ENCODE peak calls at places on chromosomes 6 and 20, in ten cellular contexts. D is IMR-90, X is fibroblast of lung, F is neural progenitor cell, N is psoas muscle, Q is PC-3, O is heart right ventricle, T is MM.1S, R is astrocyte, K is cardiac muscle cell. Y is an unnamed sample. For H3K36me3, the result is how much of the 10 kb centered on the place peaks cover.

GRCh38 chr6:168101201-168102092 is 22.4 kb upstream of the FRMD1 start:
- DNase-seq in D (no peak), X (no peak), F (no peak), N (peak), Q (no peak), O (no peak), T (no peak), R (no peak), K (no peak), Y (no peak)

GRCh38 chr6:25154034-25154596 is 125.1 kb upstream of the CARMIL1 start:
- DNase-seq in D (no peak), X (no peak), F (no peak), N (no peak), Q (peak), O (no peak), T (no peak), R (no peak), K (no peak), Y (no peak)

GRCh38 chr20:36825374-36826104 is 50.4 kb upstream of the TLDC2 start:
- DNase-seq in D (no peak), X (no peak), F (peak), N (no peak), Q (no peak), O (no peak), T (no peak), R (no peak), K (no peak), Y (no peak)

GRCh38 chr6:152957796-152958195 is 25.0 kb downstream of the FBXO5 start:
- DNase-seq in D (no peak), X (no peak), F (no peak), N (no peak), Q (no peak), O (no peak), T (no peak), R (no peak), K (no peak), Y (no peak)

GRCh38 chr20:43383026-43383795 is 74.5 kb upstream of the SRSF6 start:
- DNase-seq in D (no peak), X (no peak), F (no peak), N (no peak), Q (no peak), O (peak), T (no peak), R (no peak), K (peak), Y (no peak)

GRCh38 chr20:49677777-49678758 is 35.6 kb downstream of the B4GALT5 start:
- DNase-seq in D (no peak), X (no peak), F (no peak), N (no peak), Q (peak), O (no peak), T (no peak), R (no peak), K (no peak), Y (no peak)

GRCh38 chr6:139173822-139174221 is 38.9 kb downstream of the HECA start:
- DNase-seq in D (no peak), X (no peak), F (no peak), N (no peak), Q (no peak), O (no peak), T (no peak), R (no peak), K (no peak), Y (no peak)

GRCh38 chr6:13763740-13764381 is 50.5 kb downstream of the MCUR1 start:
- DNase-seq in D (no peak), X (no peak), F (no peak), N (no peak), Q (no peak), O (no peak), T (no peak), R (no peak), K (no peak), Y (peak)

GRCh38 chr20:46084805-46085792 is 4.7 kb downstream of the NCOA5 start:
- DNase-seq in D (peak), X (peak), F (no peak), N (no peak), Q (peak), O (no peak), T (no peak), R (peak), K (peak), Y (no peak)

GRCh38 chr20:38920851-38921250 is 5.4 kb upstream of the FAM83D start:
- DNase-seq in D (no peak), X (no peak), F (no peak), N (no peak), Q (no peak), O (no peak), T (no peak), R (no peak), K (no peak), Y (no peak)

GRCh38 chr6:2127484-2127911 is 117.9 kb downstream of the GMDS start:
- DNase-seq in D (no peak), X (no peak), F (no peak), N (peak), Q (no peak), O (peak), T (no peak), R (no peak), K (peak), Y (peak)

GRCh38 chr6:132734694-132735236 is 20.9 kb upstream of the VNN1 start:
- DNase-seq in D (peak), X (peak), F (no peak), N (no peak), Q (peak), O (no peak), T (no peak), R (no peak), K (peak), Y (no peak)

GRCh38 chr6:33815854-33816253 is 12.1 kb upstream of the MLN start:
- DNase-seq in D (no peak), X (no peak), F (peak), N (no peak), Q (peak), O (no peak), T (no peak), R (no peak), K (peak), Y (no peak)

GRCh38 chr6:72084992-72085569 is 198.7 kb downstream of the RIMS1 start:
- DNase-seq in D (peak), X (peak), F (peak), N (no peak), Q (peak), O (no peak), T (peak), R (peak), K (peak), Y (no peak)

GRCh38 chr6:121608270-121608669 is 172.8 kb downstream of the GJA1 start:
- DNase-seq in D (peak), X (peak), F (no peak), N (no peak), Q (no peak), O (no peak), T (no peak), R (no peak), K (no peak), Y (no peak)

GRCh38 chr6:125346926-125347563 is 45.3 kb upstream of the HDDC2 start:
- DNase-seq in D (no peak), X (no peak), F (no peak), N (no peak), Q (no peak), O (no peak), T (peak), R (no peak), K (no peak), Y (peak)

GRCh38 chr6:125340946-125341345 is 39.2 kb upstream of the HDDC2 start:
- DNase-seq in D (no peak), X (no peak), F (no peak), N (no peak), Q (no peak), O (no peak), T (no peak), R (no peak), K (no peak), Y (no peak)

GRCh38 chr6:125341460-125341859 is 39.7 kb upstream of the HDDC2 start:
- DNase-seq in D (no peak), X (no peak), F (no peak), N (no peak), Q (no peak), O (no peak), T (no peak), R (no peak), K (no peak), Y (no peak)

DNA sequence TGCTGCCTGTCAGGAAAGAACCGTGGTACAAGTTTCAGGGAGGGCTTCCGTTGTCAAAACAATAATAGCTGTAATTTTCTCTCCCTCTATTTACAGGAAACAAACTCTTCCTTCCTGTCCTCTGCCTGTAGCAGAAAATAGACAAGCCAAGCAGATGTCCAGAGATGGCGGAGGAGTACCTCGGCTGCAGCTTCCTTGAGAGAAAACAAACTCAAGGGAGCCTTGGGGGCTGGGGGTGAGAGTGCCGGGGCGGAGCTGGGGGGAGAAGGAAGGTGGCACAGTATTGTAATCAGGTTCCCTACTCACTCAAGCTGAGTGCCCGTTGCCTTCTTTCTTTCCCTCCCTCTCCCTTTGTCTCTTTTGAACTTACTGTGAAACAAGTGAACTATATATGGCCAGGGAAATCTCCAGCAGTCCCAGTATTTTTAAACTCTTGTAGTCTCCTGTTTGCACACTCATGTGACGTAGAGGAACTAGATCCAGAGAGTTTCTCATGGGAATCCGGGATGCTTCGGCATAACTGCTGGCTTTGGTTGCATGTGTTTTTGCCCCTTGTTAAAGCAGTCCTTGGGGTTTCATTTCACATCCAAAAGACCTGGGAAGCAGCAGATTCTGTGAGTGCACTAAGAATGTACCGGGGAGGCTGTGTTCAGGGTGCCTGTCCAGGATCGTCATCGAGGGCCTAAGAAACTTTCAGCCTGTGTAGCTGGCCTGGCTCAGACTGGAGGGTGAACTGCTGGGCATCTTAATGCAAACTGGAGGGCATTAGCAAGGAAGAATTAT is 44.6 kb upstream of the HDDC2 start:
- DNase-seq in D (no peak), X (no peak), F (no peak), N (no peak), Q (no peak), O (peak), T (peak), R (no peak), K (no peak), Y (peak)
- H3K4me3 ChIP-seq in D (no peak), X (no peak), F (no peak), N (peak), Q (no peak), O (peak), T (peak), R (no peak), K (no peak), Y (peak)

DNA sequence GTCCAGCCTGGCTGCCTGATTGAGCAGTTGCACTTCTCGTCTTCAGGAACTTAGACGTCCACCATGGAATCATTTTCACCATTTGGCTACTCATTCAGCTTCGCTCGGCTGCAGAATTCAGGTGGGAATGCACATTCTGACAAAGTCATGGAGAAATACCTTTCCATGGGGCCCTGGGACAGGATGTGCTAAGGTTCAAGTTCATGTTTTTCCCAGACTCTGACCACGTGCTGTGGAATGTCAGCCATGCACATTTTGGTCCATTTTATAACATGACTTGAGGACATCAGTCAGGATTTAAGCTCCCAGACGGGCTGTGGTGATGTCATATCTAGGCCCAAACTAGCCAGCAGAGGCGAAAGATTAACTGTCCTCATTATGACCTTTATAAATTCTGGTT is 205.3 kb downstream of the TBXT start:
- DNase-seq in D (peak), X (no peak), F (no peak), N (no peak), Q (no peak), O (no peak), T (no peak), R (no peak), K (no peak), Y (no peak)
- TF ChIP-seq CTCF in D (no peak), X (no peak), F (no peak), N (no peak), Q (no peak), O (no peak), T (no peak), R (no peak), K (no peak), Y (no peak)

GRCh38 chr20:32364554-32365208 is 6.5 kb downstream of the ASXL1 start:
- DNase-seq in D (no peak), X (no peak), F (no peak), N (no peak), Q (no peak), O (no peak), T (no peak), R (no peak), K (no peak), Y (no peak)
- H3K36me3 ChIP-seq in D (under half), X (under half), F (under half), N (under half), Q (under half), O (under half), T (under half), R (under half), K (under half), Y (under half)

GRCh38 chr6:15577106-15577505 is 85.7 kb downstream of the DTNBP1 start:
- DNase-seq in D (no peak), X (no peak), F (no peak), N (no peak), Q (no peak), O (no peak), T (no peak), R (no peak), K (no peak), Y (no peak)
- H3K4me3 ChIP-seq in D (no peak), X (no peak), F (no peak), N (no peak), Q (no peak), O (no peak), T (no peak), R (no peak), K (no peak), Y (no peak)

DNA sequence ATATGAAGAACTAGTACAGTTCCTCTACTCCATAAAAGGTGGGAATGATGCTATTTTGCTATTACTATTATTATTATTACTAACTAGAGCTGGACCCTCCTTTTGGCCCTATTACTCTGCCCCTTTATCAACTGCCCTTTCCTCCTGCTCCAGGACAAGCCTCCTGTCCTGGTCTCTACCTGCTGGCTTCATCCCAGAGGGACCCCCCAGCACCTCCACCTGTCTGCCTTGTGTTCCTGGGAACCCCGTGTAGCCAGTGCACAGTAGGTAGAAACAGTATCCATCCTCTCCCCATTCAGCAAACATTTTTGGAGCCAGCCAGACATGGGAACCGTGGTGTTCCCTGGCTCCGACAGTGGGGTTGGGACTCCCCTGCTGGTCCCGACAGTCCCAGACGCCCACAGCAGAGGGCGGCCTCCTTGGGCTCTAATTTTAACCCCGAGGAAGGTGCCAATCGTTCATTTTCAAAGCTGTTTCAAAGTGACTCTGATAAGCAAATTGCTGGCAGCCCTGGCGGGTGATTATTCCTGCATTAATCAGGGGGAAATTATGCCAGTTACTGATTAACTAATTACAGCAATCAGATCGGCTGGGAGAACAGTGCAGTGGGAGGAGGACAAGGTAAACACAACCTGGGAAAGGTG is 44.2 kb upstream of the MDGA1 start:
- DNase-seq in D (no peak), X (no peak), F (peak), N (no peak), Q (no peak), O (peak), T (no peak), R (no peak), K (peak), Y (no peak)
- TF ChIP-seq CTCF in D (no peak), X (peak), F (peak), N (peak), Q (peak), O (peak), T (no peak), R (peak), K (peak), Y (peak)

GRCh38 chr20:41407617-41408016 is 41.0 kb upstream of the EMILIN3 start:
- DNase-seq in D (no peak), X (no peak), F (no peak), N (no peak), Q (no peak), O (no peak), T (peak), R (no peak), K (peak), Y (no peak)

GRCh38 chr20:41406896-41407444 is 40.4 kb upstream of the EMILIN3 start:
- DNase-seq in D (no peak), X (no peak), F (no peak), N (no peak), Q (no peak), O (no peak), T (no peak), R (no peak), K (no peak), Y (no peak)

GRCh38 chr20:41405436-41405835 is 38.8 kb upstream of the EMILIN3 start:
- DNase-seq in D (no peak), X (no peak), F (no peak), N (peak), Q (no peak), O (no peak), T (no peak), R (no peak), K (no peak), Y (no peak)

GRCh38 chr20:41408131-41408789 is 41.6 kb upstream of the EMILIN3 start:
- DNase-seq in D (no peak), X (no peak), F (no peak), N (no peak), Q (no peak), O (no peak), T (peak), R (no peak), K (no peak), Y (no peak)

DNA sequence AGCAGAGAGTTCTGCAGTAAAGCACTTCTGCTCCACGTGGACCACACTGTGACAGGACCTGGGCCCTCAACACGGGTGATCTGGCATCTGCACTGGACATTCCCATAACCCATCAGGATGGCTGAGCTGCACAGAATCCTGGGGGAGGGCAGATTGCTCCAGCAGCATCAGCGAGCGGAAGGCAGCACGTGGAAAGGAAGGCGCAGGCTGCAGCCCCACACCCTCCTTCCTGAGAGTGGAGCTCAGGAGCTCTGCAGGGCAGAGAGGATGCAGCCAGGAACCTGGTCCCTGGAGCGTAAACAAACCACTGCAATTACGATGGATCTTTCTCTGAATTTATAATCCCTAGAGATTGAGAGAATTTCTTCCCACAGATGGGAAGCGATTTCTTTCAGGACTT is 39.7 kb upstream of the EMILIN3 start:
- DNase-seq in D (no peak), X (no peak), F (no peak), N (no peak), Q (no peak), O (no peak), T (no peak), R (no peak), K (no peak), Y (no peak)
- H3K36me3 ChIP-seq in D (half or more), X (under half), F (under half), N (under half), Q (under half), O (half or more), T (under half), R (under half), K (under half), Y (under half)

DNA sequence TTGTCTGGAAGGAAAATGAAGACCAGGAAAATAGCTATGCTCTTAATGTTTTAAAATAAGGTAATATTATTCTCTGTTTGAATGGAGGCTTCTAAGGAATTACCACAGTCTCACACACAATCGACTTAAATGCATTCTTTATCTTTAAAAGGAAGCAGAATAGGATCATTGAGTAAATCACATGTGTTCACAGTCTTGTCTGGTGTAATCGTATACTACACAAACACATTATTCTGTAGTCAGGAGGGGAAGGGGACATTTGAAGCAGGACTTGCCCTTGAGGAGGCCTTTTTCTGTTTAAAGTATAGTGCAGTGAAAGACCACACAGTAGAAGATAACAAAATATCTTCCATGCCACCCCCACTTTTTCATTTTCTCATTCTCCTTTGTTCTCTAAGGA is 20.6 kb upstream of the REV3L start:
- DNase-seq in D (peak), X (peak), F (no peak), N (no peak), Q (no peak), O (no peak), T (no peak), R (no peak), K (peak), Y (no peak)
- H3K4me3 ChIP-seq in D (no peak), X (no peak), F (no peak), N (no peak), Q (no peak), O (no peak), T (no peak), R (no peak), K (no peak), Y (no peak)